ENCODE peak calls at places on chromosomes 11 and 22, in five cellular contexts. H, U, S, C and B are unnamed samples.

GRCh38 chr11:72661486-72661885 is 12.7 kb downstream of the PDE2A start:
- DNase-seq in S (no peak), C (no peak), H (no peak), U (no peak), B (no peak)

GRCh38 chr11:94671553-94672366 is 96.4 kb upstream of the AMOTL1 start:
- DNase-seq in U (no peak), C (no peak), H (no peak), S (no peak), B (no peak)

GRCh38 chr11:3126207-3126865 is 38.8 kb downstream of the OSBPL5 start:
- DNase-seq in C (no peak), H (no peak), U (no peak), S (no peak), B (no peak)

GRCh38 chr11:70953720-70954119 is 298.7 kb downstream of the SHANK2 start:
- DNase-seq in C (no peak), S (no peak), U (no peak), H (no peak), B (no peak)

GRCh38 chr11:93287434-93287833 is 43.1 kb upstream of the DEUP1 start:
- DNase-seq in C (no peak), U (no peak), H (no peak), S (no peak), B (no peak)

GRCh38 chr22:39469326-39469680 is 12.5 kb downstream of the MGAT3 start:
- DNase-seq in C (no peak), H (no peak), U (no peak), S (no peak), B (no peak)

GRCh38 chr22:45105281-45105700 is 58.4 kb upstream of the NUP50 start:
- DNase-seq in H (peak; percentile 35), U (no peak), S (no peak), C (no peak), B (peak; percentile 35)

GRCh38 chr11:74354036-74354435 is 42.6 kb upstream of the P4HA3 start:
- DNase-seq in H (no peak), U (no peak), S (no peak), C (no peak), B (no peak)

GRCh38 chr22:39349506-39349966 is 255 bp upstream of the SYNGR1 start:
- DNase-seq in S (no peak), H (no peak), U (peak; percentile 96), C (no peak), B (no peak)

GRCh38 chr22:31872209-31872608 is 72.1 kb upstream of the YWHAH start:
- DNase-seq in C (no peak), U (peak; percentile 43), H (peak; percentile 33), S (no peak), B (peak; percentile 14)

GRCh38 chr11:17267576-17267975 is 9.0 kb upstream of the NUCB2 start:
- DNase-seq in S (no peak), C (no peak), U (no peak), H (no peak), B (peak; percentile 86)

GRCh38 chr11:122393209-122393850 is 262.2 kb upstream of the UBASH3B start:
- DNase-seq in U (no peak), C (no peak), S (no peak), H (no peak), B (no peak)

GRCh38 chr11:94767701-94768601 is at the start of gene AMOTL1:
- DNase-seq in H (no peak), S (peak; percentile 61), U (peak; percentile 73), C (no peak), B (peak; percentile 74)

GRCh38 chr11:126920833-126921232 is 79.7 kb downstream of the KIRREL3 start:
- DNase-seq in S (no peak), U (no peak), H (no peak), C (no peak), B (no peak)

GRCh38 chr11:845872-846271 is 3.2 kb downstream of the TSPAN4 start:
- DNase-seq in C (no peak), S (no peak), H (no peak), U (no peak), B (no peak)

GRCh38 chr11:843086-843704 is 543 bp downstream of the TSPAN4 start:
- DNase-seq in H (no peak), S (no peak), C (no peak), U (peak; percentile 59), B (no peak)

GRCh38 chr11:842370-843002 is at the start of the genes POLR2L and TSPAN4:
- DNase-seq in C (no peak), S (no peak), H (peak; percentile 78), U (peak; percentile 86), B (no peak)

GRCh38 chr11:844693-845644 is 2.3 kb downstream of the TSPAN4 start:
- DNase-seq in C (no peak), S (peak; percentile 67), U (peak; percentile 69), H (peak; percentile 88), B (peak; percentile 92)

DNA sequence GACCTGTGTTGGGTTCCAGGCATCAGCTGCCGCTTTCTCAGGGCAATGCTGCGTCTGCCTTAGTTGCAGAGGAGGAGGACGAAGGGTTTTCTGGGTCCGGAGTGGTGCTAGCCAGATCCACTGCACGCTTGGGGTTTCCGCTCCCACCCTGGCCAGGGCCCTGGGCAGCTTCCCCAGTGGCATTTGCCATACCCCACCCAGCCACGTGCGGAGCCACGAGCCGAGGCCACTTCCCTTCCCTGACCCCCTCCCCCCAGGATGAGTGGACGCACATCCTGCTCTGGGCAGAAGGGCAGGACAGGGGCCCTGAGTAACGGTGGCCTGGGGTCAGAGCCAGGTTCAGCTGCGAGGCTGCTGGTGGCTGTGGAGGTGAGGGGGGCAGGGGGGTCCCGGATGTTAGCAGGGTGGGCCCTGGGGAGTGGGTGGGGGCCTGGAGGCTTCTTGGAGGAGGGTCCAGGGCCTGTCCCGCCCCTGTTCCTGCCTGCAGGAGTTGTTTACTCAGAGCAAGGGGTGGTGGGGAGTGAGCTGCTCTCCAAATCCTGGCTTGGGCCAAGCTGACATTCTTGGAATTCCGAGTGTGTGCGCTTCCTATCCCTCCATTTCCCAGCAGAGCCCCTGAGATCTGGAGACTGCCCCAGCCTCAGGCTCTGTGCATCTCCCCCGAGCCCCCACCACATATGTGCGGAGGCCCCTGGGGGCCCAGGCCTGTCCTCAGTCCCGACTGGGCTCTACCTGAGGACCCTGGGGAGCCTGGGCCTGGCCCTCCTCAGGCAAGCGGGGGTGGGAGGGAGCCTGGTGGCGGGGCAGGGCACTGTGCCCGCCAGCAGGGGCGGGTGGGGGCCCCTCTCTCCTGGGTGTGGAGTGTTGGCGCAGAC is 1.4 kb downstream of the TSPAN4 start:
- DNase-seq in C (no peak), U (peak; percentile 58), H (peak; percentile 89), S (peak; percentile 89), B (peak; percentile 96)
- H3K4me3 ChIP-seq in C (peak overlapping the region; percentile 96), U (peak overlapping the region; percentile 98), H (peak overlapping the region; percentile 98), S (peak overlapping the region; percentile 96), B (peak overlapping the region; percentile 100)

GRCh38 chr11:27656806-27657483 is 43.3 kb downstream of the BDNF start:
- DNase-seq in C (no peak), S (no peak), H (peak; percentile 9), U (no peak), B (no peak)

GRCh38 chr11:27656320-27656719 is 43.9 kb downstream of the BDNF start:
- DNase-seq in C (no peak), S (no peak), U (no peak), H (no peak), B (no peak)

GRCh38 chr11:27658535-27659236 is 41.6 kb downstream of the BDNF start:
- DNase-seq in C (no peak), H (no peak), S (no peak), U (no peak), B (no peak)

GRCh38 chr11:27663294-27663693 is 37.0 kb downstream of the BDNF start:
- DNase-seq in C (no peak), S (no peak), H (no peak), U (no peak), B (no peak)

GRCh38 chr11:27660171-27660570 is 40.1 kb downstream of the BDNF start:
- DNase-seq in U (no peak), C (no peak), H (no peak), S (no peak), B (no peak)
- TF ChIP-seq HDAC2 in U (no peak), C (no peak), H (no peak), S (no peak), B (no peak)

GRCh38 chr11:47398551-47398950 is 9.8 kb upstream of the SLC39A13 start:
- DNase-seq in H (no peak), S (no peak), C (no peak), U (no peak), B (no peak)

GRCh38 chr11:47399860-47400812 is 8.3 kb upstream of the SLC39A13 start:
- DNase-seq in S (no peak), C (no peak), U (peak; percentile 96), H (no peak), B (no peak)

GRCh38 chr11:47403135-47403534 is 5.3 kb upstream of the SLC39A13 start:
- DNase-seq in S (no peak), C (no peak), U (no peak), H (no peak), B (no peak)

GRCh38 chr11:47403571-47403970 is 4.8 kb upstream of the SLC39A13 start:
- DNase-seq in S (no peak), U (no peak), C (no peak), H (no peak), B (no peak)

DNA sequence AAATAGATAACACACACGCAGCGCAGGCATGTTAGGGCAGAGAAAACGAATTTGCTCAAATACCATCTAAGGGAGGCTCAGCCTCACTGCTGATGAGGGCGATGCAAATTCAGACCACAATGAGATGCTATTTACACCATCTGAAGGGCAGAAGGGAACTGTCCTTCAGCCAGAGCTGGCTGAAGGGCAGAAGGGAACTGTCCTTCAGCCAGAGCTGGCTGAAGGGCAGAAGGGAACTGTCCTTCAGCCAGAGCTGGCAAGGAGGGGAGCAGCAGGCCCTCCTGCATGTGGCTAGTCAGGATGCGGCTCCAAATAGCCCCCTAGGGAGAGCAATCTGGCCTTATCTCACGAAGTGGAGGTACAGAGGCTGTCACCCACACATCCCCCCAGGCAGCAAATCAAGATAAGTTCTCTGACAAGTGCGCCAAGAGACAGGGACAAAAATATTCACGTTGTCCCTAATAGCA is 7.5 kb upstream of the SLC39A13 start:
- DNase-seq in S (no peak), U (no peak), C (peak; percentile 69), H (no peak), B (no peak)
- H3K4me3 ChIP-seq in S (peak overlapping the region; percentile 58), U (peak overlapping the region; percentile 43), C (peak overlapping the region; percentile 76), H (peak overlapping the region; percentile 37), B (no peak overlapping the region)

GRCh38 chr11:36421546-36422155 is 88.4 kb downstream of the TRAF6 start:
- DNase-seq in U (no peak), H (no peak), C (no peak), S (no peak), B (no peak)

GRCh38 chr11:36417154-36417553 is 92.9 kb downstream of the TRAF6 start:
- DNase-seq in U (no peak), C (no peak), S (no peak), H (no peak), B (no peak)

GRCh38 chr11:36425593-36426206 is 84.4 kb downstream of the TRAF6 start:
- DNase-seq in H (no peak), U (no peak), S (no peak), C (no peak), B (no peak)

DNA sequence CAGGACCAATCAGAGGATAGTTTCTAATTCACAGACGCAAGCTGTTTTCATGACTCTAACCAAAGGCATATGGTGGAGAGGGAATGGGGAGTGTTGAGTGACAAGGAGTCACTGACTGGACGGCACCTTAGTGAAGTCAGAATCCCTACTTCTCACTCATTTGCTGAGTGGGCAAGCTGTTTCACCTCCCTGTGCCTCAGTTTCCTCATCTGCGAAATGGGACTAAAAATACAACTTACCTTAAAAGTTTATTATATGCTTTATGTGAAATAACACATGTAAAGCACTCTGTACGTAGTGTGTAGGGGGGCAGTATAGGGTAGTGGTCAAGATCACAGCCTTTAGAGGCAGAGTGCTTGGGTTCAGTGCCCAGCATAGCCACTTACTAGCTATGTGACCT is 90.0 kb downstream of the TRAF6 start:
- DNase-seq in H (no peak), S (no peak), C (no peak), U (no peak), B (no peak)
- TF ChIP-seq HDAC2 in H (no peak), S (no peak), C (no peak), U (no peak), B (no peak)

GRCh38 chr11:43578346-43579170 is 102.0 kb upstream of the HSD17B12 start:
- DNase-seq in U (no peak), C (no peak), H (no peak), S (no peak), B (no peak)
- H3K4me3 ChIP-seq in U (peak overlapping the region; percentile 47), C (no peak overlapping the region), H (peak overlapping the region; percentile 65), S (peak overlapping the region; percentile 90), B (peak overlapping the region; percentile 65)